ENCODE peak calls at places on chromosomes 6 and 20, in four cellular contexts. J, G, D and K are unnamed samples.

GRCh38 chr6:124078169-124078568 is 274.5 kb downstream of the NKAIN2 start:
- DNase-seq in J (no peak), G (no peak), D (no peak), K (no peak)

GRCh38 chr6:131258816-131259476 is 123.7 kb downstream of the AKAP7 start:
- DNase-seq in J (no peak), G (no peak), D (peak), K (no peak)

GRCh38 chr6:88914885-88915598 is 48.4 kb downstream of the RNGTT start:
- DNase-seq in J (no peak), G (no peak), D (no peak), K (peak)

GRCh38 chr6:2264932-2265331 is 19.5 kb upstream of the GMDS start:
- DNase-seq in J (no peak), G (no peak), D (peak), K (no peak)

GRCh38 chr20:9200196-9200595 is 131.3 kb downstream of the PLCB4 start:
- DNase-seq in J (no peak), G (no peak), D (peak), K (no peak)

GRCh38 chr6:56378966-56379608 is 131.7 kb upstream of the COL21A1 start:
- DNase-seq in J (no peak), G (no peak), D (no peak), K (no peak)

GRCh38 chr6:41039060-41039998 is at the start of gene UNC5CL:
- DNase-seq in J (peak), G (peak), D (peak), K (no peak)

GRCh38 chr6:689223-689622 is 3.7 kb downstream of the EXOC2 start:
- DNase-seq in J (no peak), G (no peak), D (no peak), K (no peak)

GRCh38 chr20:23125625-23126191 is 39.6 kb upstream of the CD93 start:
- DNase-seq in J (no peak), G (no peak), D (no peak), K (no peak)

GRCh38 chr6:119138906-119139541 is 60.6 kb upstream of the FAM184A start:
- DNase-seq in J (no peak), G (no peak), D (no peak), K (no peak)

GRCh38 chr6:125165256-125165655 is 11.7 kb downstream of the TPD52L1 start:
- DNase-seq in J (no peak), G (no peak), D (peak), K (no peak)

GRCh38 chr6:31180500-31180899 is 10.0 kb upstream of the POU5F1 start:
- DNase-seq in J (peak), G (no peak), D (peak), K (no peak)

GRCh38 chr6:113654396-113654795 is 202.7 kb upstream of the MARCKS start:
- DNase-seq in J (no peak), G (no peak), D (peak), K (no peak)

GRCh38 chr20:31607640-31608255 is 2.7 kb downstream of the ID1 start:
- DNase-seq in J (no peak), G (no peak), D (peak), K (peak)